ENCODE peak calls at places on chromosome 4, in four cellular contexts. One of them, this sample, is unnamed.

GRCh38 chr4:175560628-175561027 is 251.4 kb downstream of the GPM6A start:
- DNase-seq in breast epithelium: no peak
- DNase-seq in HCT116: peak; percentile 32
- DNase-seq in GM23248: peak; percentile 48
- DNase-seq in this sample: no peak

GRCh38 chr4:104490096-104490769 is 4.5 kb downstream of the CXXC4 start:
- DNase-seq in GM23248: no peak
- DNase-seq in HCT116: no peak
- DNase-seq in breast epithelium: no peak
- DNase-seq in this sample: no peak

GRCh38 chr4:183192566-183192965 is 93.5 kb downstream of the WWC2 start:
- DNase-seq in HCT116: no peak
- DNase-seq in GM23248: no peak
- DNase-seq in breast epithelium: no peak
- DNase-seq in this sample: no peak

GRCh38 chr4:125323547-125324100 is 8.9 kb downstream of the FAT4 start:
- DNase-seq in breast epithelium: no peak
- DNase-seq in GM23248: peak; percentile 80
- DNase-seq in HCT116: no peak
- DNase-seq in this sample: no peak

GRCh38 chr4:183637461-183637860 is 21.5 kb downstream of the RWDD4 start:
- DNase-seq in GM23248: peak; percentile 55
- DNase-seq in HCT116: no peak
- DNase-seq in breast epithelium: no peak
- DNase-seq in this sample: peak; percentile 25

GRCh38 chr4:25439913-25440477 is 62.9 kb downstream of the ANAPC4 start:
- DNase-seq in HCT116: peak; percentile 45
- DNase-seq in breast epithelium: no peak
- DNase-seq in GM23248: peak; percentile 71
- DNase-seq in this sample: no peak

GRCh38 chr4:110165382-110166285 is 32.8 kb downstream of the ELOVL6 start:
- DNase-seq in GM23248: peak; percentile 89
- DNase-seq in HCT116: peak; percentile 31
- DNase-seq in breast epithelium: no peak
- DNase-seq in this sample: peak; percentile 49

GRCh38 chr4:37795796-37796195 is 30.7 kb upstream of the PGM2 start:
- DNase-seq in HCT116: no peak
- DNase-seq in breast epithelium: no peak
- DNase-seq in GM23248: no peak
- DNase-seq in this sample: no peak

GRCh38 chr4:74755486-74755885 is 38.8 kb downstream of the BTC start:
- DNase-seq in breast epithelium: no peak
- DNase-seq in GM23248: peak; percentile 4
- DNase-seq in HCT116: no peak
- DNase-seq in this sample: no peak

GRCh38 chr4:1767058-1767769 is 25.9 kb upstream of the FGFR3 start:
- DNase-seq in GM23248: peak; percentile 29
- DNase-seq in breast epithelium: no peak
- DNase-seq in HCT116: no peak
- DNase-seq in this sample: no peak

GRCh38 chr4:65669008-65669971 is 999 bp downstream of the EPHA5 start:
- DNase-seq in GM23248: peak; percentile 11
- DNase-seq in breast epithelium: no peak
- DNase-seq in HCT116: no peak
- DNase-seq in this sample: no peak

GRCh38 chr4:183633476-183634058 is 25.4 kb downstream of the RWDD4 start:
- DNase-seq in GM23248: no peak
- DNase-seq in breast epithelium: no peak
- DNase-seq in HCT116: no peak
- DNase-seq in this sample: no peak

GRCh38 chr4:69875576-69875975 is 15.6 kb upstream of the SULT1E1 start:
- DNase-seq in GM23248: no peak
- DNase-seq in breast epithelium: no peak
- DNase-seq in HCT116: no peak
- DNase-seq in this sample: no peak

GRCh38 chr4:73869130-73870055 is at the start of gene CXCL1:
- DNase-seq in GM23248: peak; percentile 64
- DNase-seq in breast epithelium: no peak
- DNase-seq in HCT116: no peak
- DNase-seq in this sample: no peak

GRCh38 chr4:141134586-141134985 is 1.3 kb upstream of the RNF150 start:
- DNase-seq in GM23248: no peak
- DNase-seq in HCT116: no peak
- DNase-seq in breast epithelium: no peak
- DNase-seq in this sample: no peak

GRCh38 chr4:75995727-75996126 is 5.0 kb upstream of the SDAD1 start:
- DNase-seq in HCT116: peak; percentile 42
- DNase-seq in GM23248: peak; percentile 76
- DNase-seq in breast epithelium: no peak
- DNase-seq in this sample: no peak

GRCh38 chr4:1727117-1728031 is 6.1 kb downstream of the TACC3 start:
- DNase-seq in breast epithelium: no peak
- DNase-seq in GM23248: peak; percentile 69
- DNase-seq in HCT116: no peak
- DNase-seq in this sample: peak; percentile 90